ENCODE peak calls at places on chromosome 15, in nine cellular contexts. M is bronchial epithelial cell, P is NCI-H2171, X is activated T-cell treated with anti-CD3 and anti-CD28 coated beads for 24 hours, U is Daoy, A is lung, E is activated T-helper 1 cell treated with Interleukin-2 at 50 U/mL for 16 hours, T is endodermal cell, V is PC-3. Z is an unnamed sample.

GRCh38 chr15:63187589-63188226 is 1.7 kb upstream of the RAB8B start:
- DNase-seq in M (no peak), P (no peak), X (no peak), U (no peak), A (no peak), E (no peak), T (peak; percentile 18), V (no peak), Z (no peak)

GRCh38 chr15:97962263-97962662 is 1.8 kb downstream of the ARRDC4 start:
- DNase-seq in M (no peak), P (no peak), X (no peak), U (no peak), A (no peak), E (no peak), T (no peak), V (no peak), Z (no peak)

GRCh38 chr15:41941644-41942415 is 30.5 kb downstream of the EHD4 start:
- DNase-seq in M (no peak), P (no peak), X (no peak), U (peak; percentile 56), A (no peak), E (no peak), T (peak; percentile 61), V (no peak), Z (no peak)

GRCh38 chr15:28984421-28985375 is 98.9 kb downstream of the APBA2 start:
- DNase-seq in M (no peak), P (no peak), X (no peak), U (peak; percentile 44), A (no peak), E (no peak), T (peak; percentile 62), V (no peak), Z (no peak)

GRCh38 chr15:99427210-99427609 is 138.6 kb upstream of the MEF2A start:
- DNase-seq in M (no peak), P (no peak), X (no peak), U (no peak), A (no peak), E (no peak), T (no peak), V (no peak), Z (no peak)

GRCh38 chr15:65132841-65133549 is 613 bp downstream of the PDCD7 start:
- DNase-seq in M (peak; percentile 20), P (no peak), X (peak; percentile 4), U (peak; percentile 39), A (peak; percentile 46), E (peak; percentile 5), T (peak; percentile 81), V (peak; percentile 11), Z (no peak)

GRCh38 chr15:39580630-39581500 is at the start of gene THBS1:
- DNase-seq in M (peak; percentile 66), P (peak; percentile 55), X (peak; percentile 23), U (peak; percentile 97), A (peak; percentile 84), E (no peak), T (peak; percentile 98), V (peak; percentile 94), Z (peak; percentile 74)

GRCh38 chr15:99682455-99682854 is 50.8 kb downstream of the LYSMD4 start:
- DNase-seq in M (peak; percentile 90), P (peak; percentile 14), X (no peak), U (peak; percentile 77), A (no peak), E (no peak), T (no peak), V (peak; percentile 47), Z (peak; percentile 23)

GRCh38 chr15:85707519-85708338 is 87.0 kb downstream of the KLHL25 start:
- DNase-seq in M (no peak), P (peak; percentile 76), X (no peak), U (no peak), A (no peak), E (no peak), T (no peak), V (no peak), Z (no peak)

GRCh38 chr15:56537881-56538280 is 72.9 kb upstream of the MNS1 start:
- DNase-seq in M (no peak), P (peak; percentile 16), X (peak; percentile 4), U (no peak), A (no peak), E (peak; percentile 17), T (peak; percentile 74), V (no peak), Z (no peak)

GRCh38 chr15:62873203-62873602 is 169.3 kb upstream of the TPM1 start:
- DNase-seq in M (no peak), P (no peak), X (no peak), U (no peak), A (no peak), E (no peak), T (peak; percentile 39), V (no peak), Z (no peak)

Z was measured in keratinocyte.